ENCODE peak calls at places on chromosomes 1 and 21, in nine cellular contexts. I is bronchial epithelial cell, Y is fibroblast of pulmonary artery, L is HFFc6, C is tibial artery, Z is cardiac muscle cell, J is BJ, H is mesothelial cell of epicardium, B is right lobe of liver. A is an unnamed sample.

GRCh38 chr1:29415156-29415830 is 179.0 kb downstream of the PTPRU start:
- DNase-seq in Z (peak), J (no peak), Y (no peak), B (no peak), C (no peak), I (peak), L (no peak), H (no peak), A (no peak)

GRCh38 chr1:90970208-90970607 is 51.6 kb downstream of the ZNF644 start:
- DNase-seq in I (no peak), H (no peak), C (no peak), Y (no peak), L (no peak), J (no peak), Z (no peak), B (no peak), A (no peak)

GRCh38 chr1:112251766-112252506 is 144.1 kb upstream of the CTTNBP2NL start:
- DNase-seq in J (no peak), L (peak), Z (no peak), C (peak), Y (peak), B (no peak), H (no peak), I (peak), A (peak)

GRCh38 chr1:76053021-76053420 is 21.5 kb upstream of the ST6GALNAC3 start:
- DNase-seq in C (no peak), L (no peak), J (no peak), Z (peak), Y (no peak), H (no peak), I (no peak), B (no peak), A (no peak)

GRCh38 chr1:104921552-104921951 is 1171.9 kb downstream of the AMY1C start:
- DNase-seq in B (no peak), Y (no peak), H (no peak), C (no peak), L (no peak), J (no peak), Z (no peak), I (peak), A (peak)

GRCh38 chr1:185595835-185596667 is 138.1 kb upstream of the HMCN1 start:
- DNase-seq in J (no peak), I (peak), Y (peak), L (peak), H (no peak), Z (peak), B (peak), C (no peak), A (peak)

GRCh38 chr1:110153407-110153950 is 3.2 kb downstream of the SLC6A17 start:
- DNase-seq in I (no peak), Y (no peak), J (no peak), B (no peak), Z (no peak), C (no peak), H (no peak), L (no peak), A (no peak)

GRCh38 chr21:41342035-41342434 is 19.8 kb upstream of the MX2 start:
- DNase-seq in Z (no peak), B (no peak), I (no peak), H (no peak), C (no peak), J (no peak), L (no peak), Y (no peak), A (no peak)

GRCh38 chr1:31591425-31592093 is 15.2 kb downstream of the TINAGL1 start:
- DNase-seq in J (no peak), H (no peak), Z (no peak), Y (no peak), I (peak), C (no peak), L (peak), B (no peak), A (peak)

GRCh38 chr1:205715628-205716027 is 34.4 kb downstream of the NUCKS1 start:
- DNase-seq in Y (no peak), H (no peak), C (no peak), L (no peak), Z (no peak), B (no peak), J (no peak), I (peak), A (peak)

GRCh38 chr1:183628537-183628936 is 7.0 kb downstream of the ARPC5 start:
- DNase-seq in J (no peak), Z (no peak), B (no peak), I (peak), H (no peak), C (no peak), Y (no peak), L (no peak), A (no peak)

GRCh38 chr1:247177755-247178154 is 5.9 kb upstream of the ZNF124 start:
- DNase-seq in Y (no peak), L (no peak), I (peak), J (no peak), Z (no peak), C (no peak), B (no peak), H (no peak), A (peak)
- TF ChIP-seq CTCF in Y (no peak), L (no peak), I (no peak), J (no peak), Z (no peak), C (no peak), B (no peak), H (no peak), A (no peak)

GRCh38 chr1:156961709-156962108 is 41.3 kb downstream of the LRRC71 start:
- DNase-seq in H (no peak), L (peak), Y (no peak), B (no peak), C (no peak), J (no peak), I (no peak), Z (peak), A (no peak)
- TF ChIP-seq CTCF in H (no peak), L (peak), Y (peak), B (no peak), C (no peak), J (peak), I (no peak), Z (peak), A (peak)

DNA sequence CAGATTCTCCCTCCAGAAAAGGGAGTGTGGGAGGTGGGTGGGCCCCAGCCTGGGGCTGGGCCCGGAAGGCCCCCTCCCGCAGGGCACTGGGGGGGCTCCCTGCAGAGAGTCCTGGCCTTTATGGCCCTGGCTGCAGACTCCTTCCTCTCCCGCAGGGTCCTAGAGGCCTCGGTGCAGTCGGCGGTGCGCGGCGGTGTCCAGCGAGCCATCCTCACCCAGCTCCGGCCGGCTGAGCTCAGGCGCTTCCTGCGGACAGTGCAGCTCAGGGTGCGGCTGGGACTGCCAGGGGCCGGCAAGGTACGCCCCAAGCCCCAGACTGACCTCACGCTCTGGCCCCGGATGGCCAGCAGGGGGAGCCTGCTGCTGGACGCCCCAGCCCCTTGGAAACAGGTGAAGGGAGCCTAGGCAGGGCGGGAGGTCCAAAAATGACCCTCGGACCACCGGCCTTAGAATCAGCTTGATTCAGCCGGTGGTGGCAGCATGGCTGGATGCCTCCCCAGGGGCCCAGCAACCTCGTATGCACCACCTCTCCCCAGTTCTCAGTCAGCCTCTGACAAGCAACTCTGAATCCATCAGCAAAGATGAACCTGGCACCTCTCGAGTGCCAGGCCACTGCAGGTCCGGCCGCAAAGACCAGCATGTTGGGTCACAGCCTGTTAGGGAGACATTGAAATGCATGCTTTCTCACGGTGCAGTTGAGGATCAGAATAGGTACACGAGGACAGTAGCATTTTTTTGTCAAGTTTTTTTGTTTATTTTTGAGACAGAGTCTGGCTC is 20.6 kb downstream of the MTHFR start:
- DNase-seq in J (no peak), C (peak), H (peak), Z (peak), B (peak), L (peak), Y (peak), I (peak), A (peak)
- TF ChIP-seq CTCF in J (peak), C (peak), H (peak), Z (peak), B (peak), L (peak), Y (peak), I (peak), A (peak)

GRCh38 chr1:178282949-178283367 is 189.1 kb downstream of the RASAL2 start:
- DNase-seq in Z (peak), L (peak), C (no peak), B (no peak), I (peak), H (no peak), J (no peak), Y (peak), A (peak)
- TF ChIP-seq CTCF in Z (peak), L (peak), C (peak), B (peak), I (peak), H (peak), J (peak), Y (peak), A (peak)

DNA sequence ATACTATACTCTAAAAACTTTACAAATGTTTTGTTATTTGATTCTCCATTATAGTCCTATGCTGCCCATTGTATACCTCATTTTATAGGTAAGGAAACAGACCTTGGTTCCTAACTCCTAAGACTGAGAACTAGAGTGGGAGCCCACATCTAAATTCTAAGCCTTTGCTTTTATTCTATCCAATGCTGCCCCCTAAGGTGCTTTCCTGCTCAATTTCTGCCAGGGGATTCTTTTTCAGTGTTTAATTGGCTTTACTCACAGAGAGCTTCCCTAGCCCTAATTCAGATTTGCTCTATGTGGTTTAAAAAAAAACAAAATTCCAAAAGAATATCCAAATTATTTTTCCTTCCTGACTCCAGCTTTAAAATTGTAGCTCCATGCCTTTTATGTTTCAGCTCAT is 64.5 kb downstream of the KIF14 start:
- DNase-seq in Y (peak), B (no peak), L (no peak), C (no peak), J (no peak), H (no peak), Z (no peak), I (no peak), A (no peak)
- TF ChIP-seq CTCF in Y (no peak), B (no peak), L (no peak), C (no peak), J (no peak), H (no peak), Z (peak), I (no peak), A (no peak)

GRCh38 chr1:48920741-48921330 is 144.1 kb upstream of the BEND5 start:
- DNase-seq in H (no peak), Y (no peak), B (no peak), C (no peak), L (no peak), Z (no peak), I (no peak), J (no peak), A (no peak)

GRCh38 chr1:48917070-48917454 is 140.4 kb upstream of the BEND5 start:
- DNase-seq in H (no peak), J (no peak), B (no peak), L (no peak), Z (no peak), Y (no peak), C (no peak), I (no peak), A (no peak)

GRCh38 chr1:48917901-48918603 is 141.4 kb upstream of the BEND5 start:
- DNase-seq in Z (no peak), I (no peak), C (no peak), B (peak), Y (no peak), H (no peak), L (no peak), J (no peak), A (no peak)

GRCh38 chr1:48916121-48917069 is 139.7 kb upstream of the BEND5 start:
- DNase-seq in Y (peak), I (peak), B (no peak), J (no peak), C (no peak), Z (peak), H (peak), L (no peak), A (peak)
- TF ChIP-seq CTCF in Y (peak), I (peak), B (peak), J (peak), C (peak), Z (peak), H (peak), L (peak), A (peak)

DNA sequence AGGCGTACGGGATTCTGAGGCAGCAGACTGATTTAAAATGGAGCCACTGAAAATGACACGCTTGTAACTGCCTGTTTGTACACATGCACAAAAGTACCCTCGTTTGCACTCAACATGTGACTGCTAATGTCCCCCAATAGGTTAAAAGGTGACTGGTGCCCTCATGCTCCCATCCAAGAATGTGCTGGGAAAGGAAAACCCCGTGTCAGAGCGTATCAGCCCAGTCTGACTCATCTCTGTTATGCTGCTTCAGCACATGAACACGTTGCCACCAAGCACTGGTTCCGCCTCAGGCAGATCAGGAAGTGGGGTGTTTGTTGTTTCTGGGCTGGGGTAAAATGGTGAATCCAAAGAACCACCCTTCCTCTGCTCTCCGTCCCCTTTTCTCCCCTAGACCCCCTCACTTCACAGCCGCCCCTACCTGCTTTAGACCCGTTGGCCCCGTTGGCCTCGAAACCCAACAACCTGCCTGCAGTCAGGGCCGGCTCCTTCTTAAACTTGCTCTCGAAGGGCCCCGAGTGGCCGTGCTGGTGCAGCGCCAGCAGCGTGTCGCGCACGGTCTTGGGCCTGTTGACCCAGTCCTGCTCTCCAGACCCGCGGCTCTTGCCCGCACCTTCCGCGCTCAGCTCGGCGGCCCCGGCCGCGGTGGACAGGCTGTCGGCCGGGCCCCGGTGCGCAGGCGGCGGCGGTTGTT is 1.8 kb downstream of the IRF2BP2 start:
- DNase-seq in L (peak), I (peak), C (peak), B (peak), H (peak), J (peak), Y (peak), Z (peak), A (peak)
- TF ChIP-seq CTCF in L (peak), I (no peak), C (no peak), B (peak), H (no peak), J (no peak), Y (no peak), Z (no peak), A (no peak)

DNA sequence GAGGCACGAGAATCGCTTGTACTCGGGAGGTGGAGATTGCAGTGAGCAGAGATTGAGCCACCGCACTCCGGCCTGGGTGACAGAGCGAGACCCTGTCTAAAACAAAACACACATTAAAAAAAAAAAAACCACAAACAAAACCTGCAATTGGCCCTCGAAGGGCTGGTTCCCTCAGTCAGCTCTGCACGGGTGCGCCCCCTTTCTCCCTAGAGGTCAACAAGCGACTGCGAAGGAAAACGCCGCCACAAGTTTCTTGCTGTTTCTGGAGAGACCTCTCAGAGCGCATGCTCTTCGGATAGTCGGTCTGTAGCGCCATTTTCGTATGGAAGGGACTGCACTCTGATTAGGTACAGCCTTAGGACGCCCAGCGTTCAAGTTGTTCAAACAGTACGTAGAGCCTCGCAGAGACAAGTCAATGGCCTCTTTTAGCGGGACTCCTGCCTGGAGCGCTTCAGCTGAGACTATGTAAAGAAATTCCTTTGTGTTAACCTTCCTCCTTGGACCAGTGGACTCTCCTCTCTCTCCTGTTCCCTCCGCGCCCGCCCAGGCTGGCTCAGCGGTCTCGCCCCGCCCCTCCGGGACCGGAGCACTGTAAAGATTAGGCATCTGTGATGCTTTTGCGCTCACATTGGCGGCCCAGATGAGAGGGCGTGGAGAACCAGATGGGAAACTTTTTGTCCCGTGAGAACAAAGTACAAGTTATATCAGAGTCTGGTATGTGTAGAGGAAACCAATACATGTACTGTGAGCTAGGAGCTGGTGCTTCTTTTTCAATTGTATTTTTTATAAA is 1.0 kb upstream of the CDC14A start:
- DNase-seq in C (peak), Z (peak), B (peak), Y (peak), I (peak), J (peak), H (peak), L (peak), A (peak)
- TF ChIP-seq CTCF in C (no peak), Z (peak), B (no peak), Y (peak), I (peak), J (peak), H (no peak), L (peak), A (no peak)

DNA sequence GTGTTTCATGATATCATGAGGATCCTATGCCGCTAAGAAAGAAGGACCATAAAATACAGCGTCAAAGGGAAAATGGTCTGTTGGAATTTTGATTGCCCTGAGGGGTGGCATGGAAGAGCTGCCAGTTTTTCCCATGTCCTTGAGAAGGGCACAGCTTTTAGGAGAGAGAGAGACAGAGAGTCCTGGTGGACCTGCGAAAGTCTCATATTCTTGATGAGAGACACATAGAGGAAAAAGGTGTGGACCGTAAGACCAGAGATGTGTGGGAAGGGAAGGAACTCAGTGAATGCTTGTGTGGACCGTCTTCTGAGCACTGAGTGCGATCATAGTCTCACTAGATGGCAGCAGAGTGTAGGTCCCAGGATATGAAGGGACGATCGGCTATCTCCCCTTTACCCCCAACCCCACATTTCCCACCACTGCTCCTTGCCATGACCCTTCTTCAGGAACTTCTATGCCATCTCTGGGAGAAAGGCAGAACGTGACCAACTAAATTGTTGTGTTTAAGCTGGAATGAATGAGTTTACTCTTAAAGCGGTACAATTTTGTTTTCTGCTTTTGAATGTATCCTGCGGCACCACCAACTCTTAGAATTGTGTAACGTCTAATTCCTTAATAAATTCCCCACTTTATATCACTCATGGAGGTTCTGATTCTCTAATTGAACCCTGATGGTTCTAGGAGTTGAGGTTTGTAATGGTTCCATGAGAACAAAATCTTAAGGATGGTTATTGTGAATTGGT is 117.7 kb downstream of the CTH start:
- DNase-seq in L (no peak), C (no peak), I (peak), J (no peak), Z (peak), Y (peak), H (peak), B (no peak), A (peak)
- TF ChIP-seq CTCF in L (peak), C (peak), I (peak), J (peak), Z (peak), Y (peak), H (peak), B (peak), A (peak)

A was measured in epithelial cell of esophagus.